ENCODE peak calls at places on chromosomes 1 and 21, in four cellular contexts. A, W, Y and V are unnamed samples.

GRCh38 chr21:16004523-16004922 is 274.7 kb downstream of the USP25 start:
- DNase-seq in A (no peak), W (no peak), Y (no peak), V (no peak)

GRCh38 chr1:202085682-202086373 is 36.9 kb upstream of the GPR37L1 start:
- DNase-seq in A (no peak), W (no peak), Y (no peak), V (no peak)

GRCh38 chr1:212430416-212430815 is 2.3 kb upstream of the NENF start:
- DNase-seq in A (no peak), W (no peak), Y (no peak), V (no peak)

GRCh38 chr1:179129702-179130473 is 48.0 kb downstream of the TOR3A start:
- DNase-seq in A (peak), W (no peak), Y (peak), V (peak)

GRCh38 chr1:22053018-22053860 is 730 bp downstream of the CDC42 start:
- DNase-seq in A (peak), W (peak), Y (no peak), V (peak)

GRCh38 chr1:32759997-32760623 is 57.0 kb downstream of the YARS1 start:
- DNase-seq in A (no peak), W (peak), Y (no peak), V (no peak)

GRCh38 chr1:39675220-39675619 is 3.3 kb upstream of the NT5C1A start:
- DNase-seq in A (no peak), W (no peak), Y (no peak), V (no peak)

GRCh38 chr1:216528816-216529215 is 105.6 kb upstream of the USH2A start:
- DNase-seq in A (no peak), W (no peak), Y (peak), V (no peak)

GRCh38 chr1:22661880-22662279 is 8.8 kb downstream of the C1QB start:
- DNase-seq in A (no peak), W (no peak), Y (no peak), V (no peak)

DNA sequence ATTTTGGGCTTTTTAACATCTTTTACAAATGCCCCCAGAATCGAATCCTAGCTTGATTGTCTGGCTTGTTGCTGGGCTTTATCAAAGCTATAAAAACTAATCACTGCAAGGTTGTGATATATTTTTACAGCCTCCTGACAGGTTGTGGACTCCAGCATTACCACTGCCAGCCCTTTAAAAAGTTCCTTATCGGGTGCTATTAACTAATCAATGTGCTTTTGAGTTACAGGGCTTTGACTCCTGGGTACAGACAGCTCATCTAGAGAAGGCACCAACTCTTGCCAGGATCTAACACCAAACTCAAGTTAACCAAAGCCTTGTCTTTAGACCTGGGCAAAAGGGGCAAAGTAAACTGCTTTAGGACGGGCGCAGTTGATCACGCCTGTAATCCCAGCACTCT is 16.6 kb downstream of the GON4L start:
- DNase-seq in A (no peak), W (no peak), Y (no peak), V (no peak)
- TF ChIP-seq SPI1 in A (no peak), W (no peak), Y (no peak), V (no peak)

GRCh38 chr1:28508435-28508754 is 2.6 kb downstream of the RCC1 start:
- DNase-seq in A (no peak), W (no peak), Y (no peak), V (no peak)
- TF ChIP-seq POLR2AphosphoS5 in A (peak), W (peak), Y (peak), V (peak)

DNA sequence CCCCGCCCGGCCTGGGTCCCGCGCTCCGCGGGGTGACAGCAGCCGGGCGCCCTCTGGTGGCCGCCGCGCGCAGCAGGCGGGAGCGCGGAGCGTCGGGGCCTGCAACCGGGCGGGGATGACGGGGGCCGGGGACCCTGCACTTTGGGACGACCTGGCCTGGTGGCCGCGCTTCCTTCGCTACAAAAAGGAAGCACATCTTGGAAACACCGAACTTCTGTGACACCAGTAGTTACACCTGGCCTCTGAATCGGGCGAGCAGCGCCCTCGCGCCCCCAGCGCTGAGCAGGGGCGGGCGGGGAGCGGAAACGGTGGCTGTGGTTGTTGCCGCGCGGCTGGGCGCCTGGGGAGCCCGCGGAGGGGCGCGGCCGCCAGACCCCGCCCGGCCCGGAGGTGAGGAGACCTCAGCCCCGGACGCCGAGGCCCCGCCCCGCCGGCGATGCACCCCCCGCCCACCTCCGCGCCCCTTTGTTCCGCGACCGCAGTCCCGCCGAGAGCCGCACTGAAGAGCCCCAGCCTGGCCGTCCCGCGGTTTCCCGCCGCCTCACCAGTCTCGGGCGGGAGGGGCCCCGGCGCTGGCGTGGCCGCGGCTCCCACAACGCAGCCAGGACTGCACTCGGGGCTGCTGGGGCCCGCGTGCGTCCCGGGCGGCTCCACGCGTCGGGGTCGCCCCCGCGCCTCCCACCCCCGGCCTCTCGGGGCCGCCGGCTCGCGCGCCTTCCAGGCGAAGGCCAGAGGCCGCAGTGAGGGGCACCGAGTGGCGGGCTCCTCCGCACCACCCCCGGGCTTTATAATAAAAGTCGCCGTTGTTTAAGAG is 59.3 kb downstream of the H3-3A start:
- DNase-seq in A (peak), W (peak), Y (no peak), V (peak)
- TF ChIP-seq SPI1 in A (no peak), W (no peak), Y (no peak), V (no peak)

DNA sequence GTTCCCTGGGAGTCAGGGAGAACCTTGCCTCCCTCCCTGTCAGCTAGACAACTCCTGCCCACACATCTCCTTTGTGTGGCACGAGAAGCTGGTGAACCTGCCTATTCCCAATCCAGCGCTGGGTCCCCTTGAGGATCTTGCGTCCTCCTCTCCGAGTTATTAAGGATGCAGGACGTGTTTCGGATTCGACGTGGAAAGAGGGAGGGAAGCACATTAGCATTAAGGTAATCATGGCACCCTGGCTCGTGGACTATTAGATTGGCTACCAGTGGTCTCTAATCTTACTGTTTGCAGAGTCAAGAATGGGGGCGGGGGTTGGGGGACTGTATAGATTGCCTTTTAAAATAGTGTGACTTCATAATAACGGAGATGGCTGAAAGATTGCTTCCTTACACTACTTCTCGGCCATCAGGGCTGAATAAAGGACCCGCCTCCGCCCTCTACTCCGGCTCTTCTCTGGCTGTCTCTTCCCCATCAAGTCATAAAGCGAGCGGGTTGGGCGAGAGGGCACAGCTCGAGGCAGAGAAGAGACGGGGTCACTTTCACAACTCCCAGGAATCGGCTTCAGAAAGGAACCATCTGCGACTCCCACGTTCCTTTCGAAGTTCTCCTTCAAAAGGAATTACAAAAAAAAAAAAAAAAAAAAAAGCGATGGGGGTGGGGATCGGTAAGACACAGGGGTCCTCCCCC is 1.7 kb downstream of the LRRC7 start:
- DNase-seq in A (no peak), W (no peak), Y (no peak), V (no peak)
- TF ChIP-seq POLR2AphosphoS5 in A (no peak), W (no peak), Y (no peak), V (no peak)

DNA sequence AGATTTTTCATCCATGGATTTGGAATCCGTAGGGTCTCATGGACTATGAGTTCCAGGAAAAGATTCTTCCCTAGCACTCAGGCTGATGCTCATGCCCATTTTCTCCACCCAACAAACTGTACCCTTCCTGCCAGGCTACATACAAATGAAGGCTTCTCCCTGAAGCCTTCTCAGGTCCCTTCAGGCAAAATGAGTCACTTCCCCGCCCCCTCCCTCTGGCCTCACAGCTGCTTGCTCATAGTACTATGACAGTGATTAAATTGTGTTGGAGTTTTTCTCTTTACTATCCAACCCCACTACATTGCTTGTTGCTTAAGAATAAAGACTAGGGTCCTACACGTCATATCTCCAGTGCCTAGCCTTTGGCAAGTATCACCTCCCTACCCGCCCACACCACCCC is 207.7 kb upstream of the NFIA start:
- DNase-seq in A (no peak), W (no peak), Y (no peak), V (no peak)
- TF ChIP-seq SPI1 in A (no peak), W (no peak), Y (no peak), V (no peak)